ENCODE peak calls at places on chromosomes 6 and 20, in ten cellular contexts. E, C, Q, K, B, V, X, D, O and S are unnamed samples.

GRCh38 chr6:160974304-160974771 is 17.2 kb upstream of the MAP3K4 start:
- DNase-seq in D (no peak), C (peak; percentile 73), X (peak; percentile 70), B (no peak), O (no peak), V (no peak), K (peak; percentile 19), E (peak; percentile 46), Q (peak; percentile 86), S (no peak)

GRCh38 chr6:33169286-33170175 is 22.7 kb downstream of the COL11A2 start:
- DNase-seq in V (no peak), B (no peak), K (no peak), Q (no peak), X (no peak), E (no peak), O (no peak), D (no peak), C (no peak), S (no peak)

GRCh38 chr6:52900536-52900935 is 9.0 kb downstream of the GSTA3 start:
- DNase-seq in K (no peak), X (no peak), Q (no peak), C (no peak), B (no peak), D (no peak), O (no peak), E (no peak), V (no peak), S (no peak)

GRCh38 chr6:5510734-5511133 is 249.4 kb downstream of the FARS2 start:
- DNase-seq in K (no peak), B (no peak), Q (no peak), D (no peak), E (no peak), X (no peak), C (no peak), O (no peak), V (no peak), S (no peak)

GRCh38 chr6:152635949-152636674 is 1.1 kb downstream of the SYNE1 start:
- DNase-seq in B (no peak), E (peak; percentile 42), O (no peak), K (no peak), V (no peak), C (peak; percentile 66), Q (peak; percentile 68), X (peak; percentile 58), D (no peak), S (no peak)

GRCh38 chr6:32105433-32105832 is 3.7 kb downstream of the TNXB start:
- DNase-seq in O (no peak), E (no peak), C (no peak), Q (peak; percentile 50), K (no peak), X (peak; percentile 36), V (no peak), D (no peak), B (no peak), S (no peak)

GRCh38 chr6:121539537-121539936 is 104.1 kb downstream of the GJA1 start:
- DNase-seq in B (no peak), D (no peak), X (no peak), C (no peak), V (no peak), E (no peak), Q (no peak), O (no peak), K (no peak), S (no peak)

GRCh38 chr6:105562027-105562426 is 159.1 kb upstream of the PREP start:
- DNase-seq in Q (no peak), D (no peak), V (no peak), K (no peak), E (no peak), C (no peak), B (no peak), X (peak; percentile 51), O (no peak), S (no peak)

GRCh38 chr20:5448449-5449118 is 131.8 kb upstream of the PROKR2 start:
- DNase-seq in X (peak; percentile 69), Q (peak; percentile 70), K (peak; percentile 54), E (no peak), V (peak; percentile 61), O (peak; percentile 77), D (peak; percentile 41), B (peak; percentile 70), C (no peak), S (peak; percentile 53)

GRCh38 chr6:159727717-159728440 is 573 bp downstream of the WTAP start:
- DNase-seq in D (no peak), O (no peak), C (peak; percentile 61), B (no peak), E (no peak), X (peak; percentile 67), Q (peak; percentile 66), K (peak; percentile 74), V (no peak), S (no peak)

GRCh38 chr6:33201147-33201545 is 479 bp downstream of the SLC39A7 start:
- DNase-seq in O (no peak), V (no peak), K (no peak), X (no peak), E (no peak), Q (no peak), C (no peak), B (no peak), D (no peak), S (no peak)

GRCh38 chr6:38391206-38391908 is 248.4 kb downstream of the BTBD9 start:
- DNase-seq in V (no peak), D (peak; percentile 4), K (no peak), E (no peak), B (no peak), Q (no peak), O (no peak), C (no peak), X (peak; percentile 50), S (no peak)

GRCh38 chr6:79378957-79379356 is 144.5 kb upstream of the HMGN3 start:
- DNase-seq in V (no peak), C (no peak), O (no peak), X (no peak), D (no peak), B (no peak), E (no peak), K (no peak), Q (no peak), S (no peak)

GRCh38 chr6:140849441-140849840 is 1283.3 kb upstream of the GJE1 start:
- DNase-seq in V (no peak), D (no peak), C (no peak), O (no peak), E (no peak), K (no peak), B (no peak), X (no peak), Q (no peak), S (no peak)

GRCh38 chr6:44100088-44100550 is 27.1 kb downstream of the MRPL14 start:
- DNase-seq in E (no peak), V (peak; percentile 39), X (peak; percentile 52), Q (peak; percentile 69), B (peak; percentile 29), C (no peak), D (no peak), O (peak; percentile 28), K (no peak), S (peak; percentile 56)

GRCh38 chr6:29737707-29738630 is 14.7 kb downstream of the HLA-F start:
- DNase-seq in C (peak; percentile 73), K (peak; percentile 53), V (peak; percentile 68), B (peak; percentile 53), O (peak; percentile 58), E (peak; percentile 68), X (peak; percentile 78), Q (peak; percentile 78), D (peak; percentile 62), S (peak; percentile 66)

GRCh38 chr6:114090626-114091025 is 119.7 kb upstream of the HDAC2 start:
- DNase-seq in O (no peak), K (peak; percentile 43), X (peak; percentile 25), C (no peak), B (no peak), Q (no peak), V (no peak), D (no peak), E (no peak), S (no peak)

GRCh38 chr6:120056085-120056484 is 706.5 kb upstream of the MAN1A1 start:
- DNase-seq in O (no peak), V (peak; percentile 2), Q (no peak), E (no peak), B (no peak), D (peak; percentile 8), X (no peak), C (no peak), K (no peak), S (no peak)